ENCODE peak calls at places on chromosome 15, in nine cellular contexts. U is vagina, E is HepG2, C is prostate gland, B is transverse colon, G is heart left ventricle, Y is tibial nerve, L is breast epithelium, R is spleen. I is an unnamed sample. For H3K27me3, the result is how much of the 10 kb centered on the place peaks cover.

GRCh38 chr15:68264282-68264681 is 13.3 kb upstream of the FEM1B start:
- DNase-seq in U (no peak), E (no peak), C (no peak), B (no peak), G (no peak), Y (no peak), L (no peak), R (no peak), I (no peak)

GRCh38 chr15:78000927-78001249 is 76.6 kb downstream of the TBC1D2B start:
- DNase-seq in U (no peak), E (no peak), C (no peak), B (no peak), G (no peak), Y (no peak), L (no peak), R (no peak), I (no peak)

GRCh38 chr15:49506341-49506740 is 83.3 kb downstream of the FGF7 start:
- DNase-seq in U (no peak), E (no peak), C (no peak), B (no peak), G (no peak), Y (no peak), L (no peak), R (no peak), I (no peak)

GRCh38 chr15:70031680-70032079 is 66.0 kb downstream of the TLE3 start:
- DNase-seq in U (no peak), E (no peak), C (no peak), B (no peak), G (no peak), Y (no peak), L (no peak), R (no peak), I (no peak)

GRCh38 chr15:57112178-57112577 is 193.7 kb downstream of the TCF12 start:
- DNase-seq in U (no peak), E (no peak), C (no peak), B (no peak), G (no peak), Y (no peak), L (no peak), R (no peak), I (no peak)

GRCh38 chr15:22788004-22788403 is 1.6 kb downstream of the NIPA1 start:
- DNase-seq in U (no peak), E (no peak), C (no peak), B (peak), G (no peak), Y (no peak), L (no peak), R (no peak), I (no peak)

GRCh38 chr15:50141856-50142255 is 22.8 kb upstream of the ATP8B4 start:
- DNase-seq in U (no peak), E (no peak), C (no peak), B (no peak), G (no peak), Y (no peak), L (no peak), R (no peak), I (no peak)

GRCh38 chr15:41695750-41696436 is 35.7 kb downstream of the MGA start:
- DNase-seq in U (no peak), E (peak), C (peak), B (peak), G (no peak), Y (no peak), L (no peak), R (no peak), I (no peak)

GRCh38 chr15:36506733-36507356 is 72.6 kb upstream of the CDIN1 start:
- DNase-seq in U (no peak), E (peak), C (no peak), B (no peak), G (no peak), Y (no peak), L (no peak), R (no peak), I (no peak)

GRCh38 chr15:58551764-58552504 is 120.1 kb downstream of the LIPC start:
- DNase-seq in U (peak), E (peak), C (peak), B (peak), G (no peak), Y (no peak), L (peak), R (no peak), I (peak)

GRCh38 chr15:64429448-64429847 is 30.9 kb upstream of the ZNF609 start:
- DNase-seq in U (no peak), E (no peak), C (no peak), B (no peak), G (no peak), Y (no peak), L (no peak), R (no peak), I (no peak)

GRCh38 chr15:100940785-100941379 is 21.7 kb downstream of the LRRK1 start:
- DNase-seq in U (no peak), E (no peak), C (no peak), B (no peak), G (no peak), Y (no peak), L (no peak), R (no peak), I (no peak)

GRCh38 chr15:45091161-45091560 is 22.8 kb downstream of the DUOX2 start:
- DNase-seq in U (no peak), E (peak), C (no peak), B (no peak), G (no peak), Y (no peak), L (no peak), R (no peak), I (no peak)

GRCh38 chr15:72086010-72086697 is 31.8 kb downstream of the MYO9A start:
- DNase-seq in U (no peak), E (no peak), C (no peak), B (peak), G (no peak), Y (no peak), L (no peak), R (no peak), I (peak)

GRCh38 chr15:69787791-69788190 is 309.9 kb downstream of the TLE3 start:
- DNase-seq in U (peak), E (no peak), C (no peak), B (no peak), G (no peak), Y (no peak), L (no peak), R (no peak), I (no peak)

GRCh38 chr15:57038040-57038439 is 119.6 kb downstream of the TCF12 start:
- DNase-seq in U (no peak), E (no peak), C (no peak), B (no peak), G (no peak), Y (no peak), L (no peak), R (no peak), I (no peak)

GRCh38 chr15:52295421-52295991 is at the start of gene MYO5C:
- DNase-seq in U (no peak), E (peak), C (peak), B (peak), G (peak), Y (peak), L (peak), R (peak), I (peak)

GRCh38 chr15:101439285-101439919 is 50.1 kb downstream of the PCSK6 start:
- DNase-seq in U (peak), E (peak), C (no peak), B (no peak), G (no peak), Y (no peak), L (peak), R (peak), I (peak)

GRCh38 chr15:40944510-40945296 is 8.6 kb upstream of the CHAC1 start:
- DNase-seq in U (no peak), E (no peak), C (no peak), B (no peak), G (peak), Y (no peak), L (no peak), R (no peak), I (no peak)

GRCh38 chr15:69414702-69415161 is 583 bp downstream of the KIF23 start:
- DNase-seq in U (no peak), E (peak), C (no peak), B (peak), G (no peak), Y (no peak), L (peak), R (no peak), I (no peak)

GRCh38 chr15:63371297-63371918 is 10.2 kb downstream of the CA12 start:
- DNase-seq in U (no peak), E (no peak), C (no peak), B (no peak), G (no peak), Y (no peak), L (no peak), R (no peak), I (no peak)

GRCh38 chr15:57592836-57593420 is 1.2 kb downstream of the MYZAP start:
- DNase-seq in U (no peak), E (no peak), C (peak), B (no peak), G (no peak), Y (no peak), L (no peak), R (no peak), I (no peak)

GRCh38 chr15:54604963-54605362 is 591.8 kb downstream of the RSL24D1 start:
- DNase-seq in U (no peak), E (no peak), C (no peak), B (no peak), G (no peak), Y (no peak), L (no peak), R (no peak), I (no peak)

GRCh38 chr15:65869954-65870871 is 922 bp downstream of the RAB11A start:
- DNase-seq in U (no peak), E (peak), C (peak), B (peak), G (peak), Y (no peak), L (peak), R (peak), I (peak)

GRCh38 chr15:29849716-29850115 is 27.4 kb upstream of the TJP1 start:
- DNase-seq in U (no peak), E (no peak), C (no peak), B (no peak), G (no peak), Y (no peak), L (no peak), R (no peak), I (no peak)

GRCh38 chr15:35705885-35706590 is 160.1 kb upstream of the DPH6 start:
- DNase-seq in U (no peak), E (no peak), C (no peak), B (no peak), G (no peak), Y (no peak), L (no peak), R (no peak), I (peak)

GRCh38 chr15:37099321-37100108 is 834 bp downstream of the MEIS2 start:
- DNase-seq in U (no peak), E (peak), C (no peak), B (no peak), G (no peak), Y (no peak), L (no peak), R (no peak), I (no peak)

GRCh38 chr15:98888839-98889479 is 118.6 kb downstream of the PGPEP1L start:
- DNase-seq in U (no peak), E (no peak), C (no peak), B (no peak), G (no peak), Y (no peak), L (no peak), R (no peak), I (no peak)

GRCh38 chr15:87362531-87362930 is 894.0 kb downstream of the NTRK3 start:
- DNase-seq in U (no peak), E (no peak), C (no peak), B (no peak), G (no peak), Y (no peak), L (no peak), R (no peak), I (no peak)

DNA sequence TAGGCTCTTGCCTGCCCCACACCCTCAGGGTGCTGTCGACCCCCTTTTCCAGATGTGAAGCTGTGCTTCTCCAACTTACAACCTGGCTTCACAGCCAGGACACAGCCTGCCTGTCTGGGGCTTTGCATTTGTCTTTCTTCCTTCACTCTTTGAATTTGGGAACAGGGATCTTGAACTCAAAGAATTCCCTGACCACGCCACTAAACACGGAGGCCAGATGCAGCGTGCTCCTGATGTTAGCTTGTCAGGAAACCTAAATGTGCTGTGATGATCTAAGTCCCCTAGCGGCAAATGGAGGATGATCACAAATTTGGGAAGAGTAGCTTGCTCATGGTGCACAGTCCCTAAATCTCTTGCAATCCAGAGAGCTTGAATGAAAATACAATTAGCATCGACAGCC is 244.8 kb upstream of the RGMA start:
- DNase-seq in U (no peak), E (no peak), C (no peak), B (no peak), G (no peak), Y (no peak), L (no peak), R (no peak), I (no peak)
- H3K27me3 ChIP-seq in U (under half), E (under half), C (under half), B (under half), G (under half), Y (under half), L (under half), R (under half), I (under half)

GRCh38 chr15:90531147-90531546 is 1.4 kb downstream of the CRTC3 start:
- DNase-seq in U (no peak), E (no peak), C (no peak), B (no peak), G (no peak), Y (no peak), L (no peak), R (no peak), I (no peak)

GRCh38 chr15:90523373-90523772 is 6.3 kb upstream of the CRTC3 start:
- DNase-seq in U (no peak), E (no peak), C (no peak), B (no peak), G (no peak), Y (no peak), L (no peak), R (no peak), I (no peak)

GRCh38 chr15:90530250-90531051 is 728 bp downstream of the CRTC3 start:
- DNase-seq in U (no peak), E (no peak), C (peak), B (peak), G (peak), Y (peak), L (peak), R (peak), I (peak)

GRCh38 chr15:90529369-90530249 is at the start of gene CRTC3:
- DNase-seq in U (no peak), E (no peak), C (peak), B (peak), G (peak), Y (peak), L (peak), R (peak), I (peak)

DNA sequence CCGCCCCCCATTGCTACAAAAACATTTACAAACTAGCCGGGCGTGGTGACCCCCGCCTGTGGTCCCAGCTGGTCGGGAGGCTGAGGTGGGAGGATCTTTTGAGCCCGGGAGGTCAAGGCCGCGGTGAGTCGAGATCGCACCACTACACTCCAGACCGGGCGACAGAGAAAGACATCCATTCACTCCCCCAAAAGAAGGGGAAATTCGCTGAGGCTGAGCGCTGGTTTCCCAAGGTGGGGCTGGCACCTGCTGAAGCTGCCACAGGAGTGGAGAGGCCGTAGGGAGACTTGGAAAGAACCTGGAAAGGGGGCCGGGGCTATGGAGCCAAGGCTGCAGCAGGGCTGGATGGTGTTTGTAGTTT is 735 bp upstream of the CRTC3 start:
- DNase-seq in U (no peak), E (no peak), C (no peak), B (no peak), G (no peak), Y (no peak), L (no peak), R (no peak), I (no peak)
- TF ChIP-seq POLR2A in U (no peak), E (no peak), C (no peak), B (no peak), G (no peak), Y (no peak), L (no peak), R (no peak), I (no peak)

GRCh38 chr15:91689377-91689776 is 164.1 kb upstream of the SLCO3A1 start:
- DNase-seq in U (no peak), E (no peak), C (no peak), B (no peak), G (no peak), Y (no peak), L (no peak), R (no peak), I (no peak)

GRCh38 chr15:91694131-91694828 is 159.2 kb upstream of the SLCO3A1 start:
- DNase-seq in U (no peak), E (no peak), C (no peak), B (peak), G (no peak), Y (peak), L (peak), R (no peak), I (no peak)

GRCh38 chr15:91692596-91692995 is 160.9 kb upstream of the SLCO3A1 start:
- DNase-seq in U (no peak), E (no peak), C (no peak), B (no peak), G (no peak), Y (no peak), L (no peak), R (no peak), I (no peak)

GRCh38 chr15:91696981-91697380 is 156.5 kb upstream of the SLCO3A1 start:
- DNase-seq in U (no peak), E (no peak), C (no peak), B (no peak), G (no peak), Y (no peak), L (no peak), R (no peak), I (no peak)

DNA sequence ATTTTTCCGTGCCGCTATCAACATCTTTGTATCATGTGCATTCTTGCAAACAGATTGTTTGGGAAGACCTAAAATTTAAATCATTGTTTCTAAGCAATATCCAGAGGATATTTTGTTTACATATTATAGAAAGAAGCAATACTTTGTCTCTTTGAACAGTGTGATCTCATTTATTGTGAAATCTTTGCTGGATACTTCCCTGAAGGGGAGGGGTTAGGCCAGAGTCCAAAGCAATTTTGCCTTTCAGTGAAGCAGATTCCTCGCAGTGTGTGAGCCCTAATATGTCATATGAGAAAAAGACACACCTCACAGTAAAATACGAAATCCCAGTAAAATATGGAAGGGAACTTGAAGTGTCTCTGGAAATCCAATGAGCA is 158.7 kb upstream of the SLCO3A1 start:
- DNase-seq in U (no peak), E (peak), C (peak), B (peak), G (no peak), Y (peak), L (peak), R (no peak), I (no peak)
- H3K4me3 ChIP-seq in U (peak), E (no peak), C (no peak), B (peak), G (peak), Y (peak), L (peak), R (no peak), I (no peak)

GRCh38 chr15:81227716-81228115 is 31.0 kb downstream of the IL16 start:
- DNase-seq in U (no peak), E (no peak), C (no peak), B (no peak), G (no peak), Y (no peak), L (no peak), R (no peak), I (no peak)

GRCh38 chr15:81222007-81222406 is 25.3 kb downstream of the IL16 start:
- DNase-seq in U (no peak), E (no peak), C (no peak), B (no peak), G (no peak), Y (no peak), L (no peak), R (no peak), I (no peak)

GRCh38 chr15:81223346-81223971 is 26.8 kb downstream of the IL16 start:
- DNase-seq in U (no peak), E (no peak), C (no peak), B (no peak), G (no peak), Y (no peak), L (no peak), R (no peak), I (no peak)

GRCh38 chr15:81224232-81224631 is 27.6 kb downstream of the IL16 start:
- DNase-seq in U (no peak), E (no peak), C (no peak), B (no peak), G (no peak), Y (no peak), L (peak), R (no peak), I (no peak)

DNA sequence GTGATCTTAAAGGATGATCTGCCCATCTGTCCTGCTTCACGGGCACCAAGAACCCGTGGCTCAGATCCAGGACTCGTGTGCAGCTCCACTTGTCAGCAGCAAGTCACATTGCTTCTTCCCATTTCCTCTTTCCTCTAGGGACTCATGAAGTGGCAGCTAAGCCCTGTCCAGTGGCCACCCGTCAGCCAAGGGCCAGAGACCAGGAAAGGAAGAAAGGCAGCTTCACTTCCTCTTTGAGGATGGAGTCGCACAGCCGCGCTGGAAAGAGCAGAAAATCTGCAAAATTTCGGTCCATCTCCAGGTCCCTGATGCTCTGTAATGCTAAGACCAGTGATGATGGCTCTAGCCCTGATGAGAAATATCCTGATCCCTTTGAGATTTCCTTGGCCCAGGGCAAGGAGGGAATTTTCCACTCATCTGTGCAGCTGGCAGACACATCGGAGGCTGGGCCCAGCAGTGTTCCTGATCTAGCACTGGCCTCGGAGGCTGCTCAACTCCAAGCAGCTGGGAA is 28.5 kb downstream of the IL16 start:
- DNase-seq in U (no peak), E (no peak), C (no peak), B (peak), G (peak), Y (peak), L (no peak), R (no peak), I (no peak)
- H3K27me3 ChIP-seq in U (under half), E (under half), C (under half), B (under half), G (under half), Y (under half), L (under half), R (under half), I (under half)

GRCh38 chr15:62145015-62145735 is 19.9 kb downstream of the C2CD4B start:
- DNase-seq in U (no peak), E (no peak), C (no peak), B (no peak), G (no peak), Y (no peak), L (no peak), R (no peak), I (no peak)
- TF ChIP-seq POLR2A in U (no peak), E (no peak), C (no peak), B (no peak), G (no peak), Y (no peak), L (no peak), R (no peak), I (no peak)

I was measured in stomach.